ENCODE peak calls at places on chromosomes 1 and 21, in seven cellular contexts. U is astrocyte; K is lung; V is testis; M is MM.1S; Y is CD8-positive, alpha-beta T cell; F is PC-3. D is an unnamed sample.
A peak's percentile ranks its signal among the peaks of the same experiment; 100 is the strongest.

GRCh38 chr1:6066680-6067079 is 21.0 kb downstream of the KCNAB2 start:
- DNase-seq in U (no peak), K (no peak), V (no peak), M (no peak), Y (no peak), F (no peak), D (no peak)

GRCh38 chr1:80593197-80593596 is 1207.5 kb upstream of the ADGRL2 start:
- DNase-seq in U (no peak), K (no peak), V (no peak), M (peak; percentile 6), Y (no peak), F (no peak), D (no peak)

GRCh38 chr1:36111151-36111550 is 13.9 kb downstream of the COL8A2 start:
- DNase-seq in U (no peak), K (no peak), V (no peak), M (no peak), Y (no peak), F (no peak), D (no peak)

GRCh38 chr21:43867936-43868335 is 2.9 kb downstream of the AGPAT3 start:
- DNase-seq in U (no peak), K (no peak), V (no peak), M (no peak), Y (no peak), F (no peak), D (no peak)

GRCh38 chr1:96340688-96341087 is 380.9 kb upstream of the PTBP2 start:
- DNase-seq in U (no peak), K (no peak), V (no peak), M (no peak), Y (no peak), F (no peak), D (no peak)

GRCh38 chr1:94395748-94396309 is 22.4 kb upstream of the ABCD3 start:
- DNase-seq in U (no peak), K (no peak), V (no peak), M (no peak), Y (no peak), F (no peak), D (no peak)

GRCh38 chr1:101284021-101284420 is 47.2 kb downstream of the S1PR1 start:
- DNase-seq in U (no peak), K (no peak), V (no peak), M (no peak), Y (peak; percentile 36), F (no peak), D (no peak)

GRCh38 chr1:6006882-6007281 is 14.7 kb upstream of the NPHP4 start:
- DNase-seq in U (no peak), K (no peak), V (peak; percentile 48), M (no peak), Y (no peak), F (no peak), D (no peak)

GRCh38 chr1:48258106-48258505 is 35.6 kb downstream of the SLC5A9 start:
- DNase-seq in U (no peak), K (no peak), V (no peak), M (no peak), Y (no peak), F (no peak), D (no peak)

GRCh38 chr1:235642021-235642942 is 7.3 kb downstream of the GNG4 start:
- DNase-seq in U (peak; percentile 68), K (no peak), V (no peak), M (no peak), Y (peak; percentile 54), F (peak; percentile 61), D (peak; percentile 33)

GRCh38 chr1:20584890-20585289 is 4.0 kb upstream of the CDA start:
- DNase-seq in U (peak; percentile 33), K (no peak), V (no peak), M (no peak), Y (no peak), F (peak; percentile 54), D (no peak)

GRCh38 chr1:30697571-30697970 is 25.8 kb downstream of the MATN1 start:
- DNase-seq in U (no peak), K (no peak), V (no peak), M (no peak), Y (no peak), F (no peak), D (no peak)

GRCh38 chr1:27179373-27179772 is 24.4 kb upstream of the SLC9A1 start:
- DNase-seq in U (no peak), K (no peak), V (no peak), M (no peak), Y (no peak), F (peak; percentile 15), D (no peak)

GRCh38 chr1:177088974-177089373 is 75.5 kb downstream of the ASTN1 start:
- DNase-seq in U (no peak), K (no peak), V (no peak), M (no peak), Y (no peak), F (peak; percentile 28), D (no peak)

GRCh38 chr1:172902861-172903381 is 147.8 kb downstream of the TNFSF18 start:
- DNase-seq in U (peak; percentile 90), K (no peak), V (no peak), M (peak; percentile 49), Y (no peak), F (peak; percentile 98), D (peak; percentile 68)

GRCh38 chr1:91724644-91725043 is 161.3 kb downstream of the TGFBR3 start:
- DNase-seq in U (no peak), K (no peak), V (no peak), M (no peak), Y (no peak), F (no peak), D (no peak)

GRCh38 chr1:107286125-107286524 is 145.3 kb downstream of the NTNG1 start:
- DNase-seq in U (no peak), K (no peak), V (no peak), M (no peak), Y (no peak), F (no peak), D (no peak)

GRCh38 chr1:155008015-155008941 is 5.7 kb downstream of the ZBTB7B start:
- DNase-seq in U (no peak), K (no peak), V (no peak), M (no peak), Y (no peak), F (no peak), D (no peak)

GRCh38 chr1:182337736-182338571 is 53.6 kb downstream of the GLUL start:
- DNase-seq in U (no peak), K (no peak), V (peak; percentile 72), M (no peak), Y (no peak), F (no peak), D (no peak)

GRCh38 chr1:221715321-221716169 is 26.3 kb downstream of the DUSP10 start:
- DNase-seq in U (no peak), K (no peak), V (no peak), M (no peak), Y (no peak), F (peak; percentile 55), D (no peak)

GRCh38 chr1:24018611-24019580 is 38.8 kb upstream of the SRSF10 start:
- DNase-seq in U (peak; percentile 99), K (peak; percentile 96), V (peak; percentile 98), M (no peak), Y (no peak), F (peak; percentile 99), D (peak; percentile 97)

GRCh38 chr1:169094897-169095569 is 11.5 kb upstream of the ATP1B1 start:
- DNase-seq in U (no peak), K (no peak), V (no peak), M (no peak), Y (no peak), F (no peak), D (no peak)

GRCh38 chr1:164510435-164510834 is 48.5 kb upstream of the PBX1 start:
- DNase-seq in U (no peak), K (no peak), V (no peak), M (peak; percentile 5), Y (no peak), F (peak; percentile 44), D (no peak)

GRCh38 chr1:19179597-19180271 is 30.3 kb downstream of the UBR4 start:
- DNase-seq in U (peak; percentile 12), K (no peak), V (peak; percentile 56), M (no peak), Y (peak; percentile 17), F (peak; percentile 39), D (no peak)

GRCh38 chr1:11413907-11414495 is 65.0 kb upstream of the DISP3 start:
- DNase-seq in U (no peak), K (no peak), V (no peak), M (no peak), Y (no peak), F (no peak), D (no peak)

GRCh38 chr21:33064623-33064996 is 5.3 kb upstream of the OLIG1 start:
- DNase-seq in U (no peak), K (no peak), V (no peak), M (no peak), Y (no peak), F (no peak), D (no peak)
- H3K27me3 ChIP-seq in U (peaks cover 72% of the 10 kb centered on the region), K (peaks cover 12% of the 10 kb centered on the region), V (no peaks in the 10 kb centered on the region), M (no peaks in the 10 kb centered on the region), Y (peaks cover 4% of the 10 kb centered on the region), F (peaks cover 69% of the 10 kb centered on the region), D (peaks cover 40% of the 10 kb centered on the region)

GRCh38 chr1:1815606-1816281 is 37.5 kb upstream of the NADK start:
- DNase-seq in U (no peak), K (no peak), V (no peak), M (no peak), Y (no peak), F (no peak), D (no peak)
- H3K36me3 ChIP-seq in U (peaks cover 43% of the 10 kb centered on the region), K (peaks cover 9% of the 10 kb centered on the region), V (no peaks in the 10 kb centered on the region), M (no peaks in the 10 kb centered on the region), Y (peaks cover 29% of the 10 kb centered on the region), F (peaks cover 54% of the 10 kb centered on the region), D (peaks cover 62% of the 10 kb centered on the region)

DNA sequence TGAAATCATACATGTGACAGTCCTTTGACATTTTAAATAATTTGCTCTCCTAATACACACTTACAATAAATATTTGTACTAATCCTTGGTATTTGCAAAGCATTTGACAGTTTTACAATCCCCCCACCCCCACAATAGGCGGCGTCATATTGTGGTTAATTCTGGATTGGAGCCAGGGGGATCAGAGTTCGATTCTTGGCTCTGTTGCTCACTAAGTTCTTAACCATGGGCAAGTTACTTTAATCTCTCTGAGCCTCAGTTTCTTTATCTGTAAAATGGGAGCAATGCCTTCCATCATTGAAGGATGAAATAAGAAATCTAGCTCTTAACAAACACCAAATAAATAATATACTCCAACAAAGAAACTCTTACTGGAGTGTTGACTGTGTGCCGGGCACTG is 23.8 kb downstream of the CACNA1S start:
- DNase-seq in U (no peak), K (no peak), V (no peak), M (no peak), Y (no peak), F (peak; percentile 67), D (no peak)
- H3K27me3 ChIP-seq in U (peaks cover 13% of the 10 kb centered on the region), K (no peaks in the 10 kb centered on the region), V (no peaks in the 10 kb centered on the region), M (no peaks in the 10 kb centered on the region), Y (no peaks in the 10 kb centered on the region), F (peaks cover 30% of the 10 kb centered on the region), D (peaks cover 11% of the 10 kb centered on the region)

GRCh38 chr1:45566722-45567121 is 16.1 kb downstream of the AKR1A1 start:
- DNase-seq in U (no peak), K (peak; percentile 46), V (peak; percentile 69), M (no peak), Y (no peak), F (no peak), D (no peak)

GRCh38 chr1:45569571-45569961 is 14.3 kb upstream of the NASP start:
- DNase-seq in U (no peak), K (no peak), V (no peak), M (no peak), Y (no peak), F (no peak), D (no peak)

GRCh38 chr1:45569962-45570581 is 13.8 kb upstream of the NASP start:
- DNase-seq in U (peak; percentile 42), K (peak; percentile 72), V (peak; percentile 75), M (peak; percentile 66), Y (peak; percentile 57), F (peak; percentile 88), D (peak; percentile 45)

GRCh38 chr1:45567911-45568310 is 15.9 kb upstream of the NASP start:
- DNase-seq in U (no peak), K (no peak), V (no peak), M (no peak), Y (no peak), F (no peak), D (no peak)

GRCh38 chr1:45568421-45568820 is 15.4 kb upstream of the NASP start:
- DNase-seq in U (no peak), K (no peak), V (no peak), M (no peak), Y (no peak), F (no peak), D (no peak)
- H3K36me3 ChIP-seq in U (peaks cover 41% of the 10 kb centered on the region), K (no peaks in the 10 kb centered on the region), V (no peaks in the 10 kb centered on the region), M (no peaks in the 10 kb centered on the region), Y (peaks cover 4% of the 10 kb centered on the region), F (peaks cover 33% of the 10 kb centered on the region), D (peaks cover 39% of the 10 kb centered on the region)